ENCODE peak calls at places on chromosomes 3 and 15, in seven cellular contexts. X is keratinocyte; W is astrocyte of the spinal cord; A is stimulated activated CD8-positive, alpha-beta memory T cell treated with anti-CD3 and anti-CD28 coated beads, Interleukin-15, amount 100 ng/mL, for 24 hours; Y is A172; P is GM04504; B is left ventricle myocardium inferior. G is an unnamed sample.

GRCh38 chr3:128133273-128133883 is 9.8 kb upstream of the RUVBL1 start:
- DNase-seq in P (no peak), X (no peak), W (peak), B (no peak), A (no peak), Y (peak), G (no peak)

GRCh38 chr15:93088200-93088980 is 621 bp downstream of the RGMA start:
- DNase-seq in X (no peak), W (no peak), P (no peak), B (peak), A (no peak), Y (no peak), G (peak)

GRCh38 chr3:105527949-105528348 is 161.2 kb downstream of the ALCAM start:
- DNase-seq in Y (peak), X (peak), A (no peak), B (no peak), P (no peak), W (peak), G (no peak)

GRCh38 chr3:14773691-14774128 is 45.1 kb upstream of the FGD5 start:
- DNase-seq in Y (no peak), W (no peak), B (no peak), X (no peak), A (no peak), P (no peak), G (no peak)

GRCh38 chr15:26013946-26014345 is 150.8 kb upstream of the ATP10A start:
- DNase-seq in B (no peak), X (no peak), Y (no peak), P (peak), W (no peak), A (no peak), G (no peak)

GRCh38 chr3:32706348-32707025 is 21.5 kb downstream of the CNOT10 start:
- DNase-seq in Y (no peak), A (no peak), X (no peak), B (no peak), P (no peak), W (peak), G (no peak)

GRCh38 chr3:66475386-66476020 is 25.3 kb downstream of the LRIG1 start:
- DNase-seq in Y (no peak), X (no peak), P (no peak), A (no peak), B (no peak), W (no peak), G (no peak)

GRCh38 chr3:50390523-50391177 is 31.3 kb upstream of the TMEM115 start:
- DNase-seq in W (no peak), B (peak), A (no peak), X (no peak), P (no peak), Y (no peak), G (peak)

GRCh38 chr15:75712668-75713337 is at the start of gene CSPG4:
- DNase-seq in Y (peak), P (peak), A (no peak), W (peak), X (no peak), B (peak), G (peak)

GRCh38 chr15:60523056-60523455 is 44.1 kb upstream of the ICE2 start:
- DNase-seq in Y (peak), W (peak), P (no peak), B (no peak), A (no peak), X (peak), G (no peak)

GRCh38 chr3:172094621-172095557 is 55.5 kb downstream of the FNDC3B start:
- DNase-seq in Y (no peak), A (no peak), B (no peak), W (no peak), P (no peak), X (no peak), G (no peak)

GRCh38 chr3:161915283-161915682 is 418.7 kb downstream of the OTOL1 start:
- DNase-seq in B (no peak), Y (peak), A (no peak), P (no peak), W (no peak), X (no peak), G (no peak)

GRCh38 chr3:27312044-27312668 is 57.0 kb downstream of the NEK10 start:
- DNase-seq in A (no peak), X (no peak), W (peak), Y (peak), B (no peak), P (peak), G (no peak)

GRCh38 chr15:63463793-63464192 is 40.6 kb upstream of the USP3 start:
- DNase-seq in A (no peak), B (no peak), P (no peak), Y (no peak), W (no peak), X (no peak), G (no peak)

GRCh38 chr3:72991522-72991921 is 5.1 kb upstream of the PPP4R2 start:
- DNase-seq in W (no peak), B (no peak), X (no peak), Y (no peak), P (no peak), A (no peak), G (no peak)

GRCh38 chr15:32732574-32733157 is 14.9 kb downstream of the GREM1 start:
- DNase-seq in A (no peak), P (no peak), B (no peak), Y (no peak), W (no peak), X (no peak), G (no peak)

GRCh38 chr3:122265937-122266336 is 59.1 kb upstream of the CSTA start:
- DNase-seq in X (no peak), A (no peak), W (no peak), Y (no peak), B (no peak), P (no peak), G (no peak)

GRCh38 chr3:177201707-177202397 is 4.6 kb upstream of the TBL1XR1 start:
- DNase-seq in Y (no peak), W (peak), X (peak), A (no peak), B (no peak), P (no peak), G (no peak)

GRCh38 chr15:95464091-95464888 is 866.2 kb upstream of the NR2F2 start:
- DNase-seq in B (no peak), P (no peak), X (no peak), A (no peak), W (peak), Y (no peak), G (no peak)